ENCODE peak calls at places on chromosomes 2 and 18, in four cellular contexts. V is adrenal gland, W is astrocyte of the spinal cord, X is nephron progenitor cell. F is an unnamed sample.

GRCh38 chr2:233287871-233288270 is 19.7 kb upstream of the SAG start:
- DNase-seq in V (no peak), W (no peak), X (no peak), F (no peak)

GRCh38 chr2:118186110-118186857 is 98.0 kb downstream of the INSIG2 start:
- DNase-seq in V (peak), W (peak), X (peak), F (peak)

GRCh38 chr2:109218087-109218791 is 89.2 kb downstream of the SH3RF3 start:
- DNase-seq in V (no peak), W (peak), X (no peak), F (no peak)

GRCh38 chr18:79503891-79504475 is 108.3 kb downstream of the NFATC1 start:
- DNase-seq in V (no peak), W (no peak), X (no peak), F (no peak)

GRCh38 chr2:191637182-191638078 is 40.5 kb upstream of the NABP1 start:
- DNase-seq in V (no peak), W (peak), X (no peak), F (peak)

GRCh38 chr2:139992078-139992477 is 1211.9 kb upstream of the NXPH2 start:
- DNase-seq in V (no peak), W (no peak), X (no peak), F (no peak)

GRCh38 chr18:39839782-39840181 is 2115.3 kb upstream of the PIK3C3 start:
- DNase-seq in V (no peak), W (peak), X (no peak), F (no peak)

GRCh38 chr2:173359231-173359630 is 4.6 kb downstream of the CDCA7 start:
- DNase-seq in V (no peak), W (no peak), X (no peak), F (peak)

GRCh38 chr2:127321306-127321705 is 27.4 kb upstream of the ERCC3 start:
- DNase-seq in V (no peak), W (no peak), X (no peak), F (no peak)

GRCh38 chr2:155905640-155906039 is 426.9 kb downstream of the NR4A2 start:
- DNase-seq in V (no peak), W (no peak), X (no peak), F (no peak)

GRCh38 chr2:98465456-98466201 is 21.0 kb downstream of the INPP4A start:
- DNase-seq in V (peak), W (peak), X (no peak), F (no peak)

GRCh38 chr2:72971036-72971435 is 53.7 kb downstream of the EMX1 start:
- DNase-seq in V (no peak), W (no peak), X (no peak), F (no peak)

GRCh38 chr2:200203381-200203827 is 103.1 kb upstream of the SPATS2L start:
- DNase-seq in V (no peak), W (no peak), X (no peak), F (no peak)

GRCh38 chr18:74739926-74740325 is 142.3 kb downstream of the ZNF407 start:
- DNase-seq in V (no peak), W (no peak), X (no peak), F (no peak)

GRCh38 chr18:54392621-54393023 is 34.9 kb downstream of the C18orf54 start:
- DNase-seq in V (no peak), W (peak), X (peak), F (peak)

GRCh38 chr2:152961376-152961775 is 243.0 kb downstream of the ARL6IP6 start:
- DNase-seq in V (no peak), W (no peak), X (no peak), F (no peak)

GRCh38 chr2:202269585-202269984 is 4.0 kb downstream of the NOP58 start:
- DNase-seq in V (no peak), W (no peak), X (no peak), F (no peak)

GRCh38 chr18:28176674-28176932 is 327 bp downstream of the CDH2 start:
- DNase-seq in V (peak), W (no peak), X (no peak), F (peak)

GRCh38 chr2:101768480-101769077 is 71.1 kb downstream of the MAP4K4 start:
- DNase-seq in V (no peak), W (no peak), X (no peak), F (no peak)

GRCh38 chr2:217687771-217688170 is 315.0 kb downstream of the TNS1 start:
- DNase-seq in V (no peak), W (no peak), X (no peak), F (no peak)

GRCh38 chr2:216257089-216257488 is 115.2 kb downstream of the MARCHF4 start:
- DNase-seq in V (no peak), W (peak), X (no peak), F (no peak)

GRCh38 chr2:204503869-204504268 is 41.4 kb upstream of the PARD3B start:
- DNase-seq in V (no peak), W (no peak), X (no peak), F (no peak)

GRCh38 chr2:161796192-161796591 is 172.0 kb downstream of the SLC4A10 start:
- DNase-seq in V (peak), W (no peak), X (no peak), F (no peak)

GRCh38 chr2:137173514-137173913 is 408.2 kb downstream of the THSD7B start:
- DNase-seq in V (peak), W (peak), X (no peak), F (peak)

GRCh38 chr2:70831861-70832260 is 3.8 kb downstream of the CD207 start:
- DNase-seq in V (no peak), W (no peak), X (no peak), F (no peak)

GRCh38 chr2:177606636-177607035 is 214.1 kb downstream of the AGPS start:
- DNase-seq in V (no peak), W (peak), X (no peak), F (no peak)

GRCh38 chr18:24827500-24827899 is 367.1 kb downstream of the HRH4 start:
- DNase-seq in V (no peak), W (no peak), X (no peak), F (no peak)

GRCh38 chr2:238860966-238861730 is 13.3 kb downstream of the TWIST2 start:
- DNase-seq in V (peak), W (peak), X (no peak), F (no peak)

GRCh38 chr2:159285929-159286708 is at the start of gene WDSUB1:
- DNase-seq in V (peak), W (peak), X (peak), F (peak)

GRCh38 chr2:213157242-213157641 is 5.8 kb upstream of the IKZF2 start:
- DNase-seq in V (no peak), W (no peak), X (no peak), F (peak)

GRCh38 chr2:215428060-215428910 is 7.6 kb downstream of the FN1 start:
- DNase-seq in V (no peak), W (peak), X (no peak), F (no peak)

GRCh38 chr2:170747921-170748320 is 22.3 kb upstream of the ERICH2 start:
- DNase-seq in V (no peak), W (peak), X (no peak), F (no peak)

GRCh38 chr2:224438726-224439125 is 36.8 kb upstream of the FAM124B start:
- DNase-seq in V (no peak), W (no peak), X (no peak), F (no peak)

GRCh38 chr2:176239016-176239415 is 30.2 kb upstream of the MTX2 start:
- DNase-seq in V (no peak), W (no peak), X (no peak), F (no peak)

GRCh38 chr2:21690005-21690404 is 566.2 kb downstream of the TDRD15 start:
- DNase-seq in V (no peak), W (no peak), X (no peak), F (no peak)

GRCh38 chr2:29462293-29462692 is 347.1 kb downstream of the CLIP4 start:
- DNase-seq in V (no peak), W (peak), X (no peak), F (no peak)

GRCh38 chr2:205273627-205274026 is 408.7 kb upstream of the NRP2 start:
- DNase-seq in V (no peak), W (no peak), X (no peak), F (no peak)

GRCh38 chr2:120229341-120229740 is 6.1 kb upstream of the TMEM185B start:
- DNase-seq in V (peak), W (no peak), X (no peak), F (no peak)

GRCh38 chr18:34467059-34467458 is 242.3 kb upstream of the NOL4 start:
- DNase-seq in V (no peak), W (peak), X (no peak), F (no peak)
- TF ChIP-seq CTCF in V (no peak), W (no peak), X (no peak), F (no peak)

DNA sequence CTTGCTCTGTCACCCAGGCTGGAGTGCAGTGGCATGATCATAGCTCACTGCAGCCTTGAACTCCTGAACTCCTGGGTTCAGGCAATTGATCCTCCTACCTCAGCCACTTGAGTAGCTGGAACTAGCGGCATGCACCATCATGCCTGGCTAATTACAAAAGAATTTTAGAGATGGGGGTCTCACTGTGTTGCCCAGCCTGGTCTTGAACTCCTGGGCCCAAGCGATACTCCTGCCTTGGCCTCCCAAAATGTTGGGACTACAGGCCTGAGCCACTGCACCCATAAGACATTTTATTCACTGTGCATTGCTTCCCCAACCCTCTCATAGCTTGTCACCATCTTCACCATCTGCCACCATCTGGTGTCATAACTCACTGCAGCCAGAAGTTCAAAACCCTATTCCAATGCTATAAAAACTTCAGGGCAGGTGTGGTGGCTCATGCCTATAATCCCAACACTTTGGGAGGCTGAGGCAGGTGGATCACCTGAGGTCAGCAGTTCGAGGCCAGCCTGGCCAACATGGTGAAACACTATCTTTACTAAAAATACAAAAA is 78.7 kb downstream of the NCAPH start:
- DNase-seq in V (no peak), W (no peak), X (no peak), F (no peak)
- TF ChIP-seq CTCF in V (no peak), W (no peak), X (no peak), F (no peak)

GRCh38 chr2:151241224-151241623 is 20.4 kb downstream of the RBM43 start:
- DNase-seq in V (no peak), W (no peak), X (no peak), F (no peak)

GRCh38 chr2:151237422-151238012 is 24.1 kb downstream of the RBM43 start:
- DNase-seq in V (peak), W (no peak), X (no peak), F (no peak)

GRCh38 chr2:151239624-151240023 is 22.0 kb downstream of the RBM43 start:
- DNase-seq in V (no peak), W (no peak), X (no peak), F (no peak)

GRCh38 chr2:151243468-151243867 is 18.2 kb downstream of the RBM43 start:
- DNase-seq in V (no peak), W (no peak), X (no peak), F (no peak)

DNA sequence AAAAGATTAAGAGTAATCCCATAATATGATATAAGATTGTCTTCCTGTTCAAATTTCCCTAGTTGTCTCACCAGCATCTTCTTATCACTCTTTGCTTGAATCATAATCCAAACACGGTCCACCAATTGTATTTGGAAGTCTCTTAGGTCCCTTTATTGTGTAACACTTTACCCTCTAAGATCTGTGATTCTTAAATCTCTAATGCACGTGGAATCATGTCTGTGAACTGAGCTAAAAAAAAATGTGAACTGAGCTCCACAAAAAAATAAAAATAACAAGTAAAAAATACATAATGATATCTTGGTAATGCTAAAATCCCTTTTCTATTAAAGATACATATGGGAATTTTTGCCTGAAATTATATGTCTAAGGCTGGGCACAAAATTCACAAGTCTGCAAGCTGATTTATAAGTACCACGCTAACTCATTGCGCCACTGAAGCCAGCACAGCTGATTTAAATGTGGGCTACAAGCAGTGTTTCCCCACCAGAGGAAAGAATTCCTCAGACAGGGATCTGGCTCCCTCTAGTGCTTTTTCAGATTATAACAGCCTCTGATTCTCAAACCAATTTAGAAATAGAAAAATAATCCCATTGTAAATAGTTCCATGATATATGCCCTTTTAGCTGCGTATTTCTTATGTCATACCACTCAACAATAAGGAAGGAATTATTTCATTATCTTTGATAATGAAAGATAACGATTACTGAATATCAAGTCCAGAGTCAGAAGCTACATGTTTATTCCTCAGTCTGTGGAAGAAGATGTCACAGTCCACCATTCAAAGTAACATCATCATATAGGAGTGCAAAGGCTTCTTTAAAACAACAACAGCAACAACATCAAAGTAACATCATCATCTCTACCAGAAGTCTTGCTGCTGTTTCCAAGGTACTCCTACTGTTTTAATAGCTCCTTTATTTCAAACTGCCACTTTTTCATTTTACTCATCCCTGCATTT is 22.9 kb downstream of the RBM43 start:
- DNase-seq in V (peak), W (peak), X (peak), F (peak)
- TF ChIP-seq CTCF in V (peak), W (peak), X (peak), F (peak)

GRCh38 chr2:3636586-3637310 is 21.3 kb upstream of the ALLC start:
- DNase-seq in V (no peak), W (no peak), X (no peak), F (no peak)
- TF ChIP-seq CTCF in V (no peak), W (no peak), X (no peak), F (no peak)

DNA sequence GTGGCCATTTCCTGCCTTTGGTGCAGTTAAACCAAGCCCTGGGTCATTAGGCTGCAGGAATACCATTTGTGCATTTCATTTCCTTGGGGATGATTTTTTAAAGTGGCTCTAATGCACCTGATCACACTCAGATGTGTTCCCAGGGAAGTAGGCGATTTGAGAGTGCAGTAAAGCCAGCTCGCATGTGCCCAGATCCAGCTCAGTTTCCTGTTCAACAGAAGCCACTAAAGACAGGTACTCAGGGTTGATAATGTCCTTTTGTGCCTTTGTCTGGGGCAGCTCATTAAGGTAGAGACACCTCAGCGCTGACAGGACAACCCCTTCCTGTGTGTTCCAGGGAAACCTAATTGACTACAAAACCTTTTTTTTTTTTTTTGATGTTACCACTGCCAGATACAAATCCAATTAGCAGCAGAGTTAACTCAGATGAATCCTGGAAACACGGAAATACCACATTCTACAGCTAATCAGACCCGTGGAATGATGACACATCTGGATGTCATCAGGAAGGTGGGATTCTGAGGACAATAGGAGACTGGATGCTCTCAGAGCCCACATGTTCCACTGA is 15.2 kb upstream of the CHRNA1 start:
- DNase-seq in V (no peak), W (peak), X (no peak), F (peak)
- TF ChIP-seq CTCF in V (no peak), W (no peak), X (no peak), F (no peak)

GRCh38 chr2:20225294-20226151 is 593 bp upstream of the SDC1 start:
- DNase-seq in V (peak), W (peak), X (no peak), F (peak)
- TF ChIP-seq CTCF in V (peak), W (peak), X (peak), F (peak)

GRCh38 chr18:44093253-44093652 is 587.4 kb upstream of the SETBP1 start:
- DNase-seq in V (no peak), W (peak), X (no peak), F (no peak)

GRCh38 chr18:44096016-44096415 is 584.7 kb upstream of the SETBP1 start:
- DNase-seq in V (no peak), W (no peak), X (no peak), F (no peak)

GRCh38 chr18:44098551-44099098 is 582.1 kb upstream of the SETBP1 start:
- DNase-seq in V (no peak), W (peak), X (no peak), F (peak)
- TF ChIP-seq CTCF in V (peak), W (peak), X (no peak), F (peak)

GRCh38 chr2:53828331-53828730 is 31.4 kb downstream of the GPR75 start:
- DNase-seq in V (no peak), W (no peak), X (no peak), F (no peak)
- TF ChIP-seq CTCF in V (no peak), W (no peak), X (no peak), F (no peak)

GRCh38 chr2:113888641-113889470 is 1.0 kb upstream of the ACTR3 start:
- DNase-seq in V (no peak), W (no peak), X (peak), F (no peak)

GRCh38 chr2:113887393-113887792 is 2.5 kb upstream of the ACTR3 start:
- DNase-seq in V (no peak), W (no peak), X (no peak), F (no peak)

GRCh38 chr2:113891265-113891959 is 1.5 kb downstream of the ACTR3 start:
- DNase-seq in V (no peak), W (peak), X (no peak), F (no peak)

GRCh38 chr2:113890253-113891235 is 655 bp downstream of the ACTR3 start:
- DNase-seq in V (peak), W (peak), X (peak), F (peak)

DNA sequence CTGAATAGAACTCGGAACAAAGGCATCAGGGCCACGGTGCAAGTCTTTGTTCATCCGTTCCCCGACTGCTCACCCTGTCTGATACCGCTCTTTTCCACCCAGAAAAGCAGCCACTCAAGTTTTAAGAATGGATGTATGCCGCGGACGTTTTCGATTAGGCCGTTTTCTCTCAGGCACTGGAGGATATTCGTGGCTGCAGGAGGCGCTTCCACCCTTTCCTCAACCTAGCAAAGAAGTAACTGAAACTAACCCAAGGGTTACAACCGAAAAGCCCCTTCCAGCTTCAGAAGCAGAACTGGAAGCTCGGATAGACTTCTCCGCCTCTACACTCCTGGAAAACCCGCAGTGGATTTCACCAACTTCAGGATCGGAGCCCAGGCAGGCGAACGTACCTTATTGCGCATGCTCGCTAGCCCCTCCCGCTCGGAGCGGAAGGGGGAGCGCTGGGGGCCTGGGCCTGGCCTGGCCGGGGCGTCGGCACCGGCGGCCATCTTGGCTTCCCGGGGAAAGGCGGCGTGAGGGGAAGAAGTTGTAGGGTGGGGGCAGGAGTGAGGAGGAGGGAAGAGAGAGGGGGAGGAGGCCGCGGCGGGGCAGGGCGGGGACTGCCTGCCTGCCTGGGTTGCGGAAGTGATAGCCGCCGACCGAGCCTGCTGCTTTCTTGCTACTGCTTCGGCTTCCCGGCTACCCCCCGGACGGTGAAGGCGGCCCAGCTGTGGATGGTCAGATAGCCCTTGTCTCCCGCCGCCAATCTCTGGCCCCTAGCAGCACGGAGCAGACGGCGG is at the start of gene ACTR3:
- DNase-seq in V (peak), W (peak), X (peak), F (peak)
- TF ChIP-seq CTCF in V (no peak), W (no peak), X (no peak), F (no peak)

GRCh38 chr2:144049137-144049536 is 470.8 kb downstream of the ZEB2 start:
- DNase-seq in V (no peak), W (no peak), X (no peak), F (no peak)

GRCh38 chr2:144042751-144043150 is 477.2 kb downstream of the ZEB2 start:
- DNase-seq in V (no peak), W (no peak), X (no peak), F (no peak)

GRCh38 chr2:144052103-144052502 is 467.8 kb downstream of the ZEB2 start:
- DNase-seq in V (no peak), W (no peak), X (no peak), F (no peak)

GRCh38 chr2:144048631-144049060 is 471.3 kb downstream of the ZEB2 start:
- DNase-seq in V (no peak), W (no peak), X (no peak), F (no peak)
- TF ChIP-seq CTCF in V (no peak), W (no peak), X (no peak), F (no peak)